ENCODE peak calls at places on chromosomes 1 and 21, in eight cellular contexts. B is OCI-LY7; C is mesothelial cell of epicardium; P is AG08396; M is keratinocyte; Q is HCEC 1CT; V is activated CD4-positive, CD25-positive, alpha-beta regulatory T cell treated with anti-CD3 and anti-CD28 coated beads, Interleukin-2, amount 50 U/mL, for 16 hours; H is tibial nerve. T is an unnamed sample.

GRCh38 chr1:230159580-230159979 is 92.5 kb downstream of the GALNT2 start:
- DNase-seq in M (no peak), Q (no peak), C (no peak), P (no peak), V (no peak), H (no peak), B (no peak), T (no peak)

GRCh38 chr1:214126697-214127146 is 138.9 kb downstream of the PROX1 start:
- DNase-seq in B (no peak), Q (no peak), P (no peak), M (no peak), H (no peak), C (no peak), V (no peak), T (no peak)

GRCh38 chr1:43843684-43844083 is 89.9 kb upstream of the ARTN start:
- DNase-seq in P (no peak), C (no peak), M (no peak), Q (no peak), V (no peak), B (no peak), H (no peak), T (peak; percentile 52)

GRCh38 chr1:81377406-81377805 is 423.3 kb upstream of the ADGRL2 start:
- DNase-seq in B (no peak), C (no peak), Q (no peak), H (no peak), P (no peak), M (no peak), V (no peak), T (no peak)

GRCh38 chr1:46690931-46691411 is 19.3 kb downstream of the TEX38 start:
- DNase-seq in M (no peak), B (no peak), Q (no peak), H (no peak), V (no peak), C (no peak), P (no peak), T (peak; percentile 19)

GRCh38 chr1:235835226-235835625 is 31.5 kb downstream of the LYST start:
- DNase-seq in P (peak; percentile 31), V (no peak), B (no peak), M (no peak), Q (no peak), H (no peak), C (no peak), T (no peak)

GRCh38 chr21:44415073-44416025 is 40.0 kb upstream of the LRRC3 start:
- DNase-seq in V (no peak), C (no peak), B (no peak), Q (no peak), H (no peak), P (no peak), M (no peak), T (no peak)

GRCh38 chr1:109805486-109806180 is 41.9 kb upstream of the EPS8L3 start:
- DNase-seq in P (no peak), C (no peak), V (no peak), H (no peak), B (no peak), Q (no peak), M (no peak), T (no peak)

GRCh38 chr1:21559788-21560567 is 50.8 kb downstream of the ALPL start:
- DNase-seq in Q (no peak), B (no peak), P (no peak), V (no peak), H (no peak), C (no peak), M (no peak), T (peak; percentile 59)

GRCh38 chr1:42957880-42958487 is 684 bp downstream of the SLC2A1 start:
- DNase-seq in M (no peak), V (peak; percentile 37), B (peak; percentile 80), P (peak; percentile 89), H (no peak), C (peak; percentile 50), Q (peak; percentile 22), T (peak; percentile 65)

GRCh38 chr1:244757091-244757939 is 78.1 kb upstream of the COX20 start:
- DNase-seq in Q (peak; percentile 5), C (no peak), V (no peak), B (no peak), M (no peak), P (peak; percentile 20), H (no peak), T (no peak)

GRCh38 chr1:86714561-86715244 is 10.3 kb downstream of the SH3GLB1 start:
- DNase-seq in H (no peak), V (no peak), M (peak; percentile 25), P (no peak), Q (no peak), B (no peak), C (no peak), T (no peak)

GRCh38 chr1:230251644-230252191 is 174.4 kb downstream of the PGBD5 start:
- DNase-seq in M (no peak), Q (no peak), B (no peak), P (no peak), H (no peak), V (no peak), C (no peak), T (no peak)

GRCh38 chr1:7218210-7218832 is 433.1 kb downstream of the CAMTA1 start:
- DNase-seq in P (peak; percentile 38), H (no peak), M (no peak), Q (peak; percentile 12), V (no peak), B (peak; percentile 55), C (no peak), T (peak; percentile 74)

GRCh38 chr1:8189931-8190483 is 127.9 kb upstream of the SLC45A1 start:
- DNase-seq in V (no peak), P (no peak), C (no peak), M (no peak), H (no peak), B (no peak), Q (no peak), T (no peak)

GRCh38 chr1:64092851-64093371 is 110.5 kb upstream of the UBE2U start:
- DNase-seq in Q (no peak), H (no peak), B (no peak), P (no peak), V (no peak), C (no peak), M (no peak), T (no peak)

GRCh38 chr1:206556047-206556747 is 48.9 kb downstream of the RASSF5 start:
- DNase-seq in M (no peak), H (no peak), B (no peak), Q (no peak), V (no peak), P (no peak), C (no peak), T (peak; percentile 71)

GRCh38 chr21:41045534-41046268 is 122.3 kb upstream of the BACE2 start:
- DNase-seq in C (no peak), H (no peak), V (no peak), P (no peak), M (no peak), B (no peak), Q (no peak), T (peak; percentile 84)

GRCh38 chr1:113874017-113874879 is 2.7 kb upstream of the PTPN22 start:
- DNase-seq in P (no peak), Q (peak; percentile 2), C (no peak), H (no peak), V (no peak), M (peak; percentile 60), B (peak; percentile 68), T (no peak)

GRCh38 chr1:48341221-48341620 is 118.7 kb downstream of the SLC5A9 start:
- DNase-seq in H (no peak), B (no peak), V (no peak), Q (no peak), M (no peak), P (no peak), C (no peak), T (no peak)

GRCh38 chr1:20185834-20186782 is at the start of the genes PLA2G2C and UBXN10:
- DNase-seq in B (peak; percentile 64), C (peak; percentile 36), H (no peak), M (no peak), V (no peak), P (no peak), Q (no peak), T (no peak)